ENCODE peak calls at places on chromosomes 12 and 14, in five cellular contexts. L, D, S, Q and H are unnamed samples.

GRCh38 chr12:118850244-118850825 is 131.0 kb upstream of the SRRM4 start:
- DNase-seq in L (peak), D (peak), S (no peak), Q (no peak), H (no peak)

GRCh38 chr12:100995201-100995600 is 200.6 kb downstream of the ANO4 start:
- DNase-seq in L (no peak), D (no peak), S (no peak), Q (no peak), H (no peak)

GRCh38 chr12:4285070-4285469 is 11.5 kb downstream of the CCND2 start:
- DNase-seq in L (no peak), D (no peak), S (no peak), Q (no peak), H (no peak)

GRCh38 chr12:62933871-62934798 is 815 bp downstream of the PPM1H start:
- DNase-seq in L (peak), D (peak), S (no peak), Q (peak), H (peak)

GRCh38 chr14:74202113-74202512 is 37.1 kb upstream of the VSX2 start:
- DNase-seq in L (no peak), D (no peak), S (no peak), Q (no peak), H (no peak)

GRCh38 chr12:42815068-42815467 is 225.5 kb upstream of the PRICKLE1 start:
- DNase-seq in L (no peak), D (no peak), S (no peak), Q (no peak), H (no peak)

GRCh38 chr14:39988939-39989338 is 556.7 kb upstream of the FBXO33 start:
- DNase-seq in L (no peak), D (no peak), S (no peak), Q (peak), H (no peak)

GRCh38 chr14:81478446-81478845 is 55.2 kb downstream of the SEL1L start:
- DNase-seq in L (no peak), D (no peak), S (no peak), Q (no peak), H (no peak)

GRCh38 chr12:1760566-1761382 is 59.6 kb upstream of the LRTM2 start:
- DNase-seq in L (no peak), D (no peak), S (no peak), Q (no peak), H (no peak)

GRCh38 chr14:68748691-68749090 is 44.2 kb downstream of the ZFP36L1 start:
- DNase-seq in L (no peak), D (no peak), S (no peak), Q (no peak), H (no peak)

GRCh38 chr12:131430158-131430772 is 280.6 kb upstream of the SFSWAP start:
- DNase-seq in L (no peak), D (no peak), S (no peak), Q (no peak), H (peak)

GRCh38 chr12:46370792-46371717 is 1.5 kb downstream of the SLC38A2 start:
- DNase-seq in L (peak), D (peak), S (peak), Q (peak), H (peak)

GRCh38 chr12:52527121-52527800 is 7.1 kb upstream of the KRT5 start:
- DNase-seq in L (no peak), D (no peak), S (no peak), Q (no peak), H (no peak)

GRCh38 chr12:98516184-98516873 is 939 bp downstream of the TMPO start:
- DNase-seq in L (peak), D (peak), S (peak), Q (peak), H (peak)

GRCh38 chr14:75120546-75121291 is 6.1 kb downstream of the NEK9 start:
- DNase-seq in L (no peak), D (no peak), S (no peak), Q (no peak), H (no peak)

GRCh38 chr12:57627504-57628279 is 5.3 kb downstream of the B4GALNT1 start:
- DNase-seq in L (peak), D (no peak), S (no peak), Q (no peak), H (peak)